ENCODE peak calls at places on chromosomes 2 and 18, in four cellular contexts. R is adipocyte, N is IMR-90, W is GM23248. U is an unnamed sample.
A peak's percentile ranks its signal among the peaks of the same experiment; 100 is the strongest.

GRCh38 chr2:213315168-213315876 is 31.1 kb downstream of the SPAG16 start:
- DNase-seq in W (no peak), N (no peak), R (no peak), U (no peak)

GRCh38 chr2:218168635-218169462 is 2.1 kb upstream of the CXCR1 start:
- DNase-seq in R (peak; percentile 54), N (peak; percentile 18), W (peak; percentile 46), U (peak; percentile 60)

GRCh38 chr2:85504434-85505261 is 34.3 kb upstream of the MAT2A start:
- DNase-seq in W (peak; percentile 97), N (peak; percentile 97), R (peak; percentile 78), U (no peak)

GRCh38 chr18:79846936-79847557 is 49.3 kb downstream of the KCNG2 start:
- DNase-seq in W (peak; percentile 18), N (no peak), R (no peak), U (no peak)

GRCh38 chr2:241629762-241630435 is 7.1 kb downstream of the THAP4 start:
- DNase-seq in W (no peak), N (peak; percentile 76), R (no peak), U (no peak)

GRCh38 chr2:240168041-240168440 is 27.6 kb upstream of the OTOS start:
- DNase-seq in R (no peak), N (no peak), W (no peak), U (no peak)

GRCh38 chr18:10490401-10491289 is 35.2 kb upstream of the NAPG start:
- DNase-seq in R (no peak), W (no peak), N (no peak), U (no peak)

GRCh38 chr2:165637396-165637795 is 156.7 kb downstream of the GALNT3 start:
- DNase-seq in R (peak; percentile 26), W (peak; percentile 2), N (no peak), U (no peak)

GRCh38 chr2:35454966-35455638 is 900.5 kb upstream of the CRIM1 start:
- DNase-seq in R (no peak), N (no peak), W (peak; percentile 4), U (peak; percentile 11)

GRCh38 chr2:176137249-176137573 is 7.7 kb downstream of the HOXD8 start:
- DNase-seq in R (no peak), N (no peak), W (no peak), U (no peak)

GRCh38 chr2:176134045-176134444 is 4.5 kb downstream of the HOXD8 start:
- DNase-seq in R (no peak), N (no peak), W (no peak), U (no peak)

GRCh38 chr2:176136375-176137248 is 7.1 kb downstream of the HOXD8 start:
- DNase-seq in W (peak; percentile 84), N (no peak), R (no peak), U (no peak)

GRCh38 chr2:176133366-176133765 is 3.9 kb downstream of the HOXD8 start:
- DNase-seq in W (no peak), N (no peak), R (no peak), U (no peak)

GRCh38 chr2:176134978-176135575 is 5.6 kb downstream of the HOXD8 start:
- DNase-seq in N (no peak), R (no peak), W (peak; percentile 54), U (no peak)
- H3K4me3 ChIP-seq in N (no peak overlapping the region), R (peak overlapping the region; percentile 86), W (peak overlapping the region; percentile 85), U (no peak overlapping the region)

GRCh38 chr2:44192646-44193045 is 24.0 kb downstream of the PPM1B start:
- DNase-seq in N (no peak), R (no peak), W (no peak), U (no peak)
- H3K9ac ChIP-seq in N (no peak overlapping the region), R (no peak overlapping the region), W (no peak overlapping the region), U (no peak overlapping the region)

GRCh38 chr2:209145941-209146681 is 277.7 kb upstream of the MAP2 start:
- DNase-seq in R (no peak), W (no peak), N (no peak), U (peak; percentile 16)

GRCh38 chr2:209147981-209148380 is 275.9 kb upstream of the MAP2 start:
- DNase-seq in W (no peak), R (no peak), N (no peak), U (no peak)

GRCh38 chr2:209141818-209142217 is 282.0 kb upstream of the MAP2 start:
- DNase-seq in N (no peak), W (no peak), R (no peak), U (no peak)

GRCh38 chr2:209141142-209141541 is 282.7 kb upstream of the MAP2 start:
- DNase-seq in R (no peak), W (no peak), N (no peak), U (no peak)

GRCh38 chr2:209146682-209147320 is 277.0 kb upstream of the MAP2 start:
- DNase-seq in R (no peak), W (no peak), N (no peak), U (no peak)
- H3K4me3 ChIP-seq in R (no peak overlapping the region), W (no peak overlapping the region), N (no peak overlapping the region), U (no peak overlapping the region)

DNA sequence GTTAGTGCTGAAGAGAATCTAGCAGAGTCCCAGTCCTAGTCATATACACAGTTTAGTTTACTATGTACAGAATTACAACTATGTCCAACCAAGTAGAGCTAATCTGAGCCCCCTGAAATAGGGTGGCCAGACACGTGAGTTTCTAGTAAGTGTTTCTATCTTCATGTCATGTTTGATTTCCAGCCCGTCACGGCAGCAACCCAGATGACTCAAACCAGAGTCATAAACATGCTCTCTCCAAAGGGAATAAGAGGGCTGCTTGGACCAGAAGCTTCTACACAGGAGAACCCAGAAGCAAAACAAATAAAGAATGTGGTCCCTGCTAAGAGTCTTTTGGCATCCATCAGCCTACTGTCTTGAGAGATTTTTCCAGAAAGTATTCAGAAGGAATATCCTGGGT is 64.9 kb upstream of the WIPF1 start:
- DNase-seq in W (peak; percentile 93), R (peak; percentile 82), N (peak; percentile 90), U (no peak)
- H3K9ac ChIP-seq in W (peak overlapping the region; percentile 80), R (peak overlapping the region; percentile 19), N (no peak overlapping the region), U (no peak overlapping the region)

GRCh38 chr2:8489221-8489620 is 192.6 kb upstream of the ID2 start:
- DNase-seq in N (no peak), W (peak; percentile 15), R (no peak), U (no peak)

GRCh38 chr2:8487461-8487932 is 194.4 kb upstream of the ID2 start:
- DNase-seq in N (no peak), W (no peak), R (no peak), U (peak; percentile 25)

GRCh38 chr2:8490166-8490565 is 191.7 kb upstream of the ID2 start:
- DNase-seq in N (peak; percentile 13), W (no peak), R (no peak), U (no peak)

GRCh38 chr2:8489751-8490150 is 192.1 kb upstream of the ID2 start:
- DNase-seq in W (no peak), N (no peak), R (no peak), U (no peak)

GRCh38 chr2:8488001-8488738 is 193.7 kb upstream of the ID2 start:
- DNase-seq in R (peak; percentile 12), W (no peak), N (no peak), U (no peak)
- H3K4me3 ChIP-seq in R (no peak overlapping the region), W (no peak overlapping the region), N (no peak overlapping the region), U (no peak overlapping the region)

GRCh38 chr2:58448845-58449244 is 207.7 kb upstream of the FANCL start:
- DNase-seq in R (no peak), W (no peak), N (no peak), U (no peak)

GRCh38 chr2:58448065-58448507 is 207.0 kb upstream of the FANCL start:
- DNase-seq in R (peak; percentile 81), N (peak; percentile 62), W (peak; percentile 80), U (peak; percentile 83)

GRCh38 chr2:58441643-58442042 is 200.5 kb upstream of the FANCL start:
- DNase-seq in W (no peak), R (no peak), N (no peak), U (no peak)

GRCh38 chr2:58449286-58450010 is 208.3 kb upstream of the FANCL start:
- DNase-seq in N (no peak), R (no peak), W (peak; percentile 26), U (no peak)

DNA sequence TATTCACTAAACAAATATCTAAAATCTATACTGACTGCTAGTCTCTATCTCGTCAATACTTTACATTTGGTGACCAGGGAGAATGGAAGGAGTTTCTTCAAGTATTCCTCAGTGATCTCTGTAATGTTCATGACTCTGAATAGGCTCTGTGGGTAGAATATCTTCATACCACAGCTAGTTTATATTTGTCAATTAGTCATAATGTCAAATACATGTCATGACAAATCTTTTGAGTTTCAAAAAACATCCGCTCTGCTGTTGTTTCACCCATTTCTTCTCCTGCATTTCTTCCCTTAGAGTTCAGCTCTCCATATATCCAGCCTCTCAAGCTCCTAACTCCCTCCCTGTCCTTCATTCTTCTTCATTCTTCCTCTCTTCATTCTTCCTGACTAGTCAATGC is 206.5 kb upstream of the FANCL start:
- DNase-seq in W (no peak), N (no peak), R (no peak), U (no peak)
- H3K9ac ChIP-seq in W (no peak overlapping the region), N (no peak overlapping the region), R (no peak overlapping the region), U (no peak overlapping the region)

DNA sequence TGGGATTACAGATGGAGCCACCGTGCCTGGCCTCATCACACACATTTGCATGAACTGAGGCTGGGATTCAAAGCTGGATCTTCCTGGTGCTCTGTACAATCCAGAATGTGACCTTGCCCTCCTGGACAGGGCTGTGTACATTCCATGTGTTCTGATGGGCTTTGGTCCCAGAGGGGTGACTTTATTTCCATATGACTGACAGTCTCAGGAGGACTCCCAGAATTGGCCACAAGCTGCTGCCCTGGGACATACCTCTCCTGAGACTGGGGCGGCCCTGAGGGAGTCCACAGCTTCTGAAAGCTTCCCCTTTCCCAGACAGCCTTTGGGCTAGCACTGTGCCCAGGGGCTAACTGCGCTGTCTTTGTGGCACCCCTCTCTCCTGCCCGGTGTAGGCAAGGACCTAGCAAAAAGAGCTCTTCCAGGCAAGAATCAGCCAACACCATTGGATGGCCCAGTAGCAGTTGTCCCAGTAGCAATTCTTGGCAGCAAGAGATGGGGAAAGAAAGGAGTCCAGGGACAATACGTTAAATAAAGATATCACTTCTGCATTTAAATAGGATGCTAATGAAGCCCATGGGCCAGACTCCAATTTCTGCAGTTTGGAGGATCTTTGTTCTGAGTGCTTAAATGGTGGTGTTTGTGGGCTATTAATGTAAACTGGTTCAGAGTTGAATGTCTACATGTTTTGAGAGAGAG is 26.4 kb upstream of the ZNF532 start:
- DNase-seq in W (no peak), N (no peak), R (no peak), U (no peak)
- H3K4me3 ChIP-seq in W (no peak overlapping the region), N (no peak overlapping the region), R (no peak overlapping the region), U (no peak overlapping the region)

DNA sequence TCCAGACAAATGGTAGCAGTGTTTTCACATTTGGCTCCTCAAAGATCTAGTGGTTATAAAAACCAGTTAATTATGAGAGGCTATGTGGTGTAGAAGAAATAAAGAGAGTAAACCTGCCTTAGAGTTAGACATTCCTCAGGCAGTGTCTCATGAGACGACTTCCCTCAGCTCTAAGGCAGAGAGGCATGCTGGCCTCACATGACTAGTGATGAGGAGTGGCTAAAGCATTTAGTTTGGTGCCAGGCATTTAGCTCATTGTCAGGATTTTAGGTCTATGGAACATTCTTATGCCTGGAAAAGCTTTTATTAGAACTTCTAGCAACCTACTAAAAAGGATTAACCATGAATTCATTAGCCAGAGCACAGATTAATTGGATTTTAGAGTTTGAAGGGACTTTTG is 90.3 kb downstream of the RPRM start:
- DNase-seq in W (peak; percentile 10), N (no peak), R (no peak), U (no peak)
- H3K9ac ChIP-seq in W (no peak overlapping the region), N (no peak overlapping the region), R (no peak overlapping the region), U (no peak overlapping the region)

U was measured in NT2/D1.